ENCODE peak calls at places on chromosome 13, in ten cellular contexts. One of them, this sample, is unnamed.

GRCh38 chr13:105202384-105202783 is 1333.1 kb downstream of the EFNB2 start:
- DNase-seq in left cardiac atrium: no peak
- DNase-seq in stimulated activated CD4-positive, alpha-beta T cell treated with anti-CD3 and anti-CD28 coated beads, Interleukin-4, amount 100 ng/mL, for 24 hours: no peak
- DNase-seq in tibial artery: no peak
- DNase-seq in dorsolateral prefrontal cortex: no peak
- DNase-seq in NCI-H774: no peak
- DNase-seq in CD4-positive, CD25-positive, alpha-beta regulatory T cell: no peak
- DNase-seq in GM23248: no peak
- DNase-seq in GOT3: no peak
- DNase-seq in nephron progenitor cell: peak; percentile 4
- DNase-seq in this sample: no peak

GRCh38 chr13:39263033-39263432 is 224.8 kb downstream of the NHLRC3 start:
- DNase-seq in left cardiac atrium: peak; percentile 37
- DNase-seq in stimulated activated CD4-positive, alpha-beta T cell treated with anti-CD3 and anti-CD28 coated beads, Interleukin-4, amount 100 ng/mL, for 24 hours: peak; percentile 53
- DNase-seq in tibial artery: peak; percentile 59
- DNase-seq in dorsolateral prefrontal cortex: peak; percentile 64
- DNase-seq in NCI-H774: peak; percentile 3
- DNase-seq in CD4-positive, CD25-positive, alpha-beta regulatory T cell: peak; percentile 5
- DNase-seq in GM23248: peak; percentile 49
- DNase-seq in GOT3: no peak
- DNase-seq in nephron progenitor cell: peak; percentile 27
- DNase-seq in this sample: peak; percentile 69

GRCh38 chr13:22102237-22102636 is 431.4 kb downstream of the FGF9 start:
- DNase-seq in left cardiac atrium: no peak
- DNase-seq in stimulated activated CD4-positive, alpha-beta T cell treated with anti-CD3 and anti-CD28 coated beads, Interleukin-4, amount 100 ng/mL, for 24 hours: no peak
- DNase-seq in tibial artery: no peak
- DNase-seq in dorsolateral prefrontal cortex: no peak
- DNase-seq in NCI-H774: no peak
- DNase-seq in CD4-positive, CD25-positive, alpha-beta regulatory T cell: no peak
- DNase-seq in GM23248: peak; percentile 20
- DNase-seq in GOT3: no peak
- DNase-seq in nephron progenitor cell: no peak
- DNase-seq in this sample: peak; percentile 33

GRCh38 chr13:110381029-110381360 is 73.9 kb downstream of the COL4A2 start:
- DNase-seq in left cardiac atrium: no peak
- DNase-seq in stimulated activated CD4-positive, alpha-beta T cell treated with anti-CD3 and anti-CD28 coated beads, Interleukin-4, amount 100 ng/mL, for 24 hours: no peak
- DNase-seq in tibial artery: no peak
- DNase-seq in dorsolateral prefrontal cortex: no peak
- DNase-seq in NCI-H774: no peak
- DNase-seq in CD4-positive, CD25-positive, alpha-beta regulatory T cell: no peak
- DNase-seq in GM23248: no peak
- DNase-seq in GOT3: no peak
- DNase-seq in nephron progenitor cell: no peak
- DNase-seq in this sample: no peak

GRCh38 chr13:95564948-95565347 is 12.4 kb downstream of the CLDN10 start:
- DNase-seq in left cardiac atrium: no peak
- DNase-seq in stimulated activated CD4-positive, alpha-beta T cell treated with anti-CD3 and anti-CD28 coated beads, Interleukin-4, amount 100 ng/mL, for 24 hours: no peak
- DNase-seq in tibial artery: no peak
- DNase-seq in dorsolateral prefrontal cortex: no peak
- DNase-seq in NCI-H774: no peak
- DNase-seq in CD4-positive, CD25-positive, alpha-beta regulatory T cell: no peak
- DNase-seq in GM23248: peak; percentile 58
- DNase-seq in GOT3: no peak
- DNase-seq in nephron progenitor cell: no peak
- DNase-seq in this sample: peak; percentile 37

GRCh38 chr13:112171570-112171965 is 104.6 kb downstream of the SOX1 start:
- DNase-seq in left cardiac atrium: no peak
- DNase-seq in stimulated activated CD4-positive, alpha-beta T cell treated with anti-CD3 and anti-CD28 coated beads, Interleukin-4, amount 100 ng/mL, for 24 hours: no peak
- DNase-seq in tibial artery: no peak
- DNase-seq in dorsolateral prefrontal cortex: no peak
- DNase-seq in NCI-H774: no peak
- DNase-seq in CD4-positive, CD25-positive, alpha-beta regulatory T cell: no peak
- DNase-seq in GM23248: no peak
- DNase-seq in GOT3: no peak
- DNase-seq in nephron progenitor cell: no peak
- DNase-seq in this sample: no peak

GRCh38 chr13:108787709-108788394 is 158.4 kb downstream of the MYO16 start:
- DNase-seq in left cardiac atrium: no peak
- DNase-seq in stimulated activated CD4-positive, alpha-beta T cell treated with anti-CD3 and anti-CD28 coated beads, Interleukin-4, amount 100 ng/mL, for 24 hours: no peak
- DNase-seq in tibial artery: no peak
- DNase-seq in dorsolateral prefrontal cortex: no peak
- DNase-seq in NCI-H774: no peak
- DNase-seq in CD4-positive, CD25-positive, alpha-beta regulatory T cell: no peak
- DNase-seq in GM23248: no peak
- DNase-seq in GOT3: no peak
- DNase-seq in nephron progenitor cell: peak; percentile 2
- DNase-seq in this sample: no peak

GRCh38 chr13:98363326-98363725 is 186.3 kb upstream of the RNF113B start:
- DNase-seq in left cardiac atrium: no peak
- DNase-seq in stimulated activated CD4-positive, alpha-beta T cell treated with anti-CD3 and anti-CD28 coated beads, Interleukin-4, amount 100 ng/mL, for 24 hours: no peak
- DNase-seq in tibial artery: no peak
- DNase-seq in dorsolateral prefrontal cortex: no peak
- DNase-seq in NCI-H774: no peak
- DNase-seq in CD4-positive, CD25-positive, alpha-beta regulatory T cell: no peak
- DNase-seq in GM23248: no peak
- DNase-seq in GOT3: no peak
- DNase-seq in nephron progenitor cell: no peak
- DNase-seq in this sample: no peak

GRCh38 chr13:39016789-39017188 is 21.1 kb downstream of the PROSER1 start:
- DNase-seq in left cardiac atrium: no peak
- DNase-seq in stimulated activated CD4-positive, alpha-beta T cell treated with anti-CD3 and anti-CD28 coated beads, Interleukin-4, amount 100 ng/mL, for 24 hours: no peak
- DNase-seq in tibial artery: no peak
- DNase-seq in dorsolateral prefrontal cortex: no peak
- DNase-seq in NCI-H774: no peak
- DNase-seq in CD4-positive, CD25-positive, alpha-beta regulatory T cell: no peak
- DNase-seq in GM23248: peak; percentile 38
- DNase-seq in GOT3: no peak
- DNase-seq in nephron progenitor cell: peak; percentile 5
- DNase-seq in this sample: peak; percentile 45

GRCh38 chr13:113907637-113908617 is 44.1 kb upstream of the GAS6 start:
- DNase-seq in left cardiac atrium: no peak
- DNase-seq in stimulated activated CD4-positive, alpha-beta T cell treated with anti-CD3 and anti-CD28 coated beads, Interleukin-4, amount 100 ng/mL, for 24 hours: no peak
- DNase-seq in tibial artery: no peak
- DNase-seq in dorsolateral prefrontal cortex: no peak
- DNase-seq in NCI-H774: peak; percentile 27
- DNase-seq in CD4-positive, CD25-positive, alpha-beta regulatory T cell: no peak
- DNase-seq in GM23248: peak; percentile 79
- DNase-seq in GOT3: no peak
- DNase-seq in nephron progenitor cell: peak; percentile 24
- DNase-seq in this sample: peak; percentile 73

GRCh38 chr13:22108283-22108897 is 437.5 kb downstream of the FGF9 start:
- DNase-seq in left cardiac atrium: no peak
- DNase-seq in stimulated activated CD4-positive, alpha-beta T cell treated with anti-CD3 and anti-CD28 coated beads, Interleukin-4, amount 100 ng/mL, for 24 hours: no peak
- DNase-seq in tibial artery: no peak
- DNase-seq in dorsolateral prefrontal cortex: no peak
- DNase-seq in NCI-H774: no peak
- DNase-seq in CD4-positive, CD25-positive, alpha-beta regulatory T cell: no peak
- DNase-seq in GM23248: peak; percentile 54
- DNase-seq in GOT3: no peak
- DNase-seq in nephron progenitor cell: no peak
- DNase-seq in this sample: peak; percentile 60

GRCh38 chr13:38283346-38283745 is 66.3 kb upstream of the UFM1 start:
- DNase-seq in left cardiac atrium: no peak
- DNase-seq in stimulated activated CD4-positive, alpha-beta T cell treated with anti-CD3 and anti-CD28 coated beads, Interleukin-4, amount 100 ng/mL, for 24 hours: no peak
- DNase-seq in tibial artery: no peak
- DNase-seq in dorsolateral prefrontal cortex: no peak
- DNase-seq in NCI-H774: no peak
- DNase-seq in CD4-positive, CD25-positive, alpha-beta regulatory T cell: no peak
- DNase-seq in GM23248: peak; percentile 5
- DNase-seq in GOT3: no peak
- DNase-seq in nephron progenitor cell: no peak
- DNase-seq in this sample: no peak

GRCh38 chr13:97849305-97849704 is 104.2 kb upstream of the IPO5 start:
- DNase-seq in left cardiac atrium: no peak
- DNase-seq in stimulated activated CD4-positive, alpha-beta T cell treated with anti-CD3 and anti-CD28 coated beads, Interleukin-4, amount 100 ng/mL, for 24 hours: no peak
- DNase-seq in tibial artery: no peak
- DNase-seq in dorsolateral prefrontal cortex: no peak
- DNase-seq in NCI-H774: peak; percentile 5
- DNase-seq in CD4-positive, CD25-positive, alpha-beta regulatory T cell: no peak
- DNase-seq in GM23248: peak; percentile 41
- DNase-seq in GOT3: no peak
- DNase-seq in nephron progenitor cell: no peak
- DNase-seq in this sample: peak; percentile 39

GRCh38 chr13:51895906-51896888 is 34.4 kb downstream of the CCDC70 start:
- DNase-seq in left cardiac atrium: peak; percentile 48
- DNase-seq in stimulated activated CD4-positive, alpha-beta T cell treated with anti-CD3 and anti-CD28 coated beads, Interleukin-4, amount 100 ng/mL, for 24 hours: peak; percentile 54
- DNase-seq in tibial artery: no peak
- DNase-seq in dorsolateral prefrontal cortex: peak; percentile 61
- DNase-seq in NCI-H774: no peak
- DNase-seq in CD4-positive, CD25-positive, alpha-beta regulatory T cell: peak; percentile 50
- DNase-seq in GM23248: peak; percentile 76
- DNase-seq in GOT3: no peak
- DNase-seq in nephron progenitor cell: peak; percentile 59
- DNase-seq in this sample: peak; percentile 86

GRCh38 chr13:110070511-110071120 is 236.3 kb downstream of the COL4A1 start:
- DNase-seq in left cardiac atrium: no peak
- DNase-seq in stimulated activated CD4-positive, alpha-beta T cell treated with anti-CD3 and anti-CD28 coated beads, Interleukin-4, amount 100 ng/mL, for 24 hours: no peak
- DNase-seq in tibial artery: no peak
- DNase-seq in dorsolateral prefrontal cortex: no peak
- DNase-seq in NCI-H774: no peak
- DNase-seq in CD4-positive, CD25-positive, alpha-beta regulatory T cell: no peak
- DNase-seq in GM23248: peak; percentile 82
- DNase-seq in GOT3: no peak
- DNase-seq in nephron progenitor cell: no peak
- DNase-seq in this sample: peak; percentile 63

GRCh38 chr13:33321686-33322473 is 36.3 kb upstream of the STARD13 start:
- DNase-seq in left cardiac atrium: no peak
- DNase-seq in stimulated activated CD4-positive, alpha-beta T cell treated with anti-CD3 and anti-CD28 coated beads, Interleukin-4, amount 100 ng/mL, for 24 hours: no peak
- DNase-seq in tibial artery: no peak
- DNase-seq in dorsolateral prefrontal cortex: no peak
- DNase-seq in NCI-H774: no peak
- DNase-seq in CD4-positive, CD25-positive, alpha-beta regulatory T cell: no peak
- DNase-seq in GM23248: peak; percentile 61
- DNase-seq in GOT3: no peak
- DNase-seq in nephron progenitor cell: no peak
- DNase-seq in this sample: peak; percentile 9

GRCh38 chr13:52846567-52847321 is 1.7 kb downstream of the PCDH8 start:
- DNase-seq in left cardiac atrium: peak; percentile 60
- DNase-seq in stimulated activated CD4-positive, alpha-beta T cell treated with anti-CD3 and anti-CD28 coated beads, Interleukin-4, amount 100 ng/mL, for 24 hours: no peak
- DNase-seq in tibial artery: peak; percentile 24
- DNase-seq in dorsolateral prefrontal cortex: peak; percentile 55
- DNase-seq in NCI-H774: no peak
- DNase-seq in CD4-positive, CD25-positive, alpha-beta regulatory T cell: no peak
- DNase-seq in GM23248: peak; percentile 55
- DNase-seq in GOT3: no peak
- DNase-seq in nephron progenitor cell: peak; percentile 97
- DNase-seq in this sample: peak; percentile 47

GRCh38 chr13:109708014-109708617 is 78.3 kb downstream of the IRS2 start:
- DNase-seq in left cardiac atrium: no peak
- DNase-seq in stimulated activated CD4-positive, alpha-beta T cell treated with anti-CD3 and anti-CD28 coated beads, Interleukin-4, amount 100 ng/mL, for 24 hours: no peak
- DNase-seq in tibial artery: no peak
- DNase-seq in dorsolateral prefrontal cortex: no peak
- DNase-seq in NCI-H774: no peak
- DNase-seq in CD4-positive, CD25-positive, alpha-beta regulatory T cell: no peak
- DNase-seq in GM23248: no peak
- DNase-seq in GOT3: no peak
- DNase-seq in nephron progenitor cell: no peak
- DNase-seq in this sample: no peak

GRCh38 chr13:47901451-47901850 is 99.6 kb downstream of the SUCLA2 start:
- DNase-seq in left cardiac atrium: no peak
- DNase-seq in stimulated activated CD4-positive, alpha-beta T cell treated with anti-CD3 and anti-CD28 coated beads, Interleukin-4, amount 100 ng/mL, for 24 hours: no peak
- DNase-seq in tibial artery: no peak
- DNase-seq in dorsolateral prefrontal cortex: no peak
- DNase-seq in NCI-H774: no peak
- DNase-seq in CD4-positive, CD25-positive, alpha-beta regulatory T cell: no peak
- DNase-seq in GM23248: peak; percentile 54
- DNase-seq in GOT3: no peak
- DNase-seq in nephron progenitor cell: no peak
- DNase-seq in this sample: peak; percentile 22

GRCh38 chr13:77784531-77784930 is 87.0 kb downstream of the SLAIN1 start:
- DNase-seq in left cardiac atrium: no peak
- DNase-seq in stimulated activated CD4-positive, alpha-beta T cell treated with anti-CD3 and anti-CD28 coated beads, Interleukin-4, amount 100 ng/mL, for 24 hours: no peak
- DNase-seq in tibial artery: no peak
- DNase-seq in dorsolateral prefrontal cortex: no peak
- DNase-seq in NCI-H774: no peak
- DNase-seq in CD4-positive, CD25-positive, alpha-beta regulatory T cell: no peak
- DNase-seq in GM23248: no peak
- DNase-seq in GOT3: no peak
- DNase-seq in nephron progenitor cell: no peak
- DNase-seq in this sample: no peak

GRCh38 chr13:74166286-74166685 is 32.1 kb upstream of the KLF12 start:
- DNase-seq in left cardiac atrium: no peak
- DNase-seq in stimulated activated CD4-positive, alpha-beta T cell treated with anti-CD3 and anti-CD28 coated beads, Interleukin-4, amount 100 ng/mL, for 24 hours: no peak
- DNase-seq in tibial artery: no peak
- DNase-seq in dorsolateral prefrontal cortex: no peak
- DNase-seq in NCI-H774: no peak
- DNase-seq in CD4-positive, CD25-positive, alpha-beta regulatory T cell: no peak
- DNase-seq in GM23248: no peak
- DNase-seq in GOT3: no peak
- DNase-seq in nephron progenitor cell: no peak
- DNase-seq in this sample: no peak